ENCODE peak calls at places on chromosomes 1 and 21, in seven cellular contexts. One of them, this sample, is unnamed.

GRCh38 chr1:203691454-203691853 is 64.8 kb downstream of the ATP2B4 start:
- DNase-seq in body of pancreas: no peak
- DNase-seq in esophagus squamous epithelium: no peak
- DNase-seq in stomach: no peak
- DNase-seq in suprapubic skin: no peak
- DNase-seq in transverse colon: no peak
- DNase-seq in uterus: no peak
- DNase-seq in this sample: no peak

GRCh38 chr1:201538618-201539551 is at the start of gene NAV1:
- DNase-seq in body of pancreas: peak
- DNase-seq in esophagus squamous epithelium: no peak
- DNase-seq in stomach: peak
- DNase-seq in transverse colon: peak
- DNase-seq in suprapubic skin: peak
- DNase-seq in uterus: peak
- DNase-seq in this sample: peak

GRCh38 chr1:185652348-185652747 is 81.8 kb upstream of the HMCN1 start:
- DNase-seq in uterus: no peak
- DNase-seq in stomach: no peak
- DNase-seq in body of pancreas: no peak
- DNase-seq in suprapubic skin: no peak
- DNase-seq in transverse colon: no peak
- DNase-seq in esophagus squamous epithelium: no peak
- DNase-seq in this sample: no peak

GRCh38 chr1:243354511-243355153 is 98.8 kb downstream of the SDCCAG8 start:
- DNase-seq in stomach: no peak
- DNase-seq in esophagus squamous epithelium: no peak
- DNase-seq in body of pancreas: no peak
- DNase-seq in transverse colon: no peak
- DNase-seq in suprapubic skin: no peak
- DNase-seq in uterus: no peak
- DNase-seq in this sample: no peak

GRCh38 chr1:45824607-45825006 is 21.2 kb downstream of the MAST2 start:
- DNase-seq in uterus: no peak
- DNase-seq in stomach: no peak
- DNase-seq in transverse colon: no peak
- DNase-seq in suprapubic skin: no peak
- DNase-seq in esophagus squamous epithelium: no peak
- DNase-seq in body of pancreas: no peak
- DNase-seq in this sample: no peak

GRCh38 chr1:1155258-1155657 is 18.4 kb upstream of the TTLL10 start:
- DNase-seq in transverse colon: no peak
- DNase-seq in suprapubic skin: no peak
- DNase-seq in body of pancreas: no peak
- DNase-seq in esophagus squamous epithelium: no peak
- DNase-seq in stomach: no peak
- DNase-seq in uterus: no peak
- DNase-seq in this sample: no peak

GRCh38 chr1:15426492-15427279 is 11.6 kb upstream of the CTRC start:
- DNase-seq in esophagus squamous epithelium: no peak
- DNase-seq in uterus: peak
- DNase-seq in body of pancreas: peak
- DNase-seq in stomach: no peak
- DNase-seq in suprapubic skin: no peak
- DNase-seq in transverse colon: peak
- DNase-seq in this sample: no peak

GRCh38 chr1:89901957-89902669 is 81.3 kb downstream of the LRRC8D start:
- DNase-seq in uterus: no peak
- DNase-seq in transverse colon: no peak
- DNase-seq in esophagus squamous epithelium: no peak
- DNase-seq in stomach: no peak
- DNase-seq in body of pancreas: no peak
- DNase-seq in suprapubic skin: no peak
- DNase-seq in this sample: no peak

GRCh38 chr1:166164995-166165660 is 1.7 kb downstream of the FAM78B start:
- DNase-seq in suprapubic skin: no peak
- DNase-seq in transverse colon: peak
- DNase-seq in uterus: peak
- DNase-seq in esophagus squamous epithelium: no peak
- DNase-seq in stomach: peak
- DNase-seq in body of pancreas: peak
- DNase-seq in this sample: peak

GRCh38 chr21:16241500-16241963 is 511.8 kb downstream of the USP25 start:
- DNase-seq in esophagus squamous epithelium: no peak
- DNase-seq in stomach: no peak
- DNase-seq in suprapubic skin: no peak
- DNase-seq in body of pancreas: no peak
- DNase-seq in uterus: no peak
- DNase-seq in transverse colon: no peak
- DNase-seq in this sample: no peak

GRCh38 chr1:25917996-25918395 is 11.8 kb upstream of the STMN1 start:
- DNase-seq in transverse colon: no peak
- DNase-seq in body of pancreas: no peak
- DNase-seq in esophagus squamous epithelium: no peak
- DNase-seq in uterus: no peak
- DNase-seq in stomach: no peak
- DNase-seq in suprapubic skin: no peak
- DNase-seq in this sample: no peak

GRCh38 chr1:204370176-204370575 is 10.4 kb upstream of the PLEKHA6 start:
- DNase-seq in uterus: no peak
- DNase-seq in transverse colon: no peak
- DNase-seq in stomach: peak
- DNase-seq in esophagus squamous epithelium: no peak
- DNase-seq in suprapubic skin: no peak
- DNase-seq in body of pancreas: no peak
- DNase-seq in this sample: no peak

GRCh38 chr1:168467452-168467851 is 76.3 kb downstream of the XCL2 start:
- DNase-seq in uterus: no peak
- DNase-seq in suprapubic skin: no peak
- DNase-seq in esophagus squamous epithelium: no peak
- DNase-seq in transverse colon: no peak
- DNase-seq in stomach: no peak
- DNase-seq in body of pancreas: no peak
- DNase-seq in this sample: no peak

GRCh38 chr1:223667484-223668182 is 2.1 kb upstream of the CAPN8 start:
- DNase-seq in uterus: no peak
- DNase-seq in stomach: no peak
- DNase-seq in transverse colon: no peak
- DNase-seq in body of pancreas: no peak
- DNase-seq in suprapubic skin: no peak
- DNase-seq in esophagus squamous epithelium: no peak
- DNase-seq in this sample: no peak

GRCh38 chr1:203045821-203046594 is 19.7 kb downstream of the PPFIA4 start:
- DNase-seq in uterus: peak
- DNase-seq in body of pancreas: no peak
- DNase-seq in suprapubic skin: no peak
- DNase-seq in esophagus squamous epithelium: no peak
- DNase-seq in transverse colon: no peak
- DNase-seq in stomach: no peak
- DNase-seq in this sample: no peak

GRCh38 chr1:196180847-196181593 is 427.2 kb downstream of the KCNT2 start:
- DNase-seq in stomach: no peak
- DNase-seq in body of pancreas: no peak
- DNase-seq in transverse colon: no peak
- DNase-seq in suprapubic skin: no peak
- DNase-seq in uterus: no peak
- DNase-seq in esophagus squamous epithelium: no peak
- DNase-seq in this sample: no peak

GRCh38 chr1:171716620-171717019 is 25.2 kb downstream of the VAMP4 start:
- DNase-seq in body of pancreas: no peak
- DNase-seq in transverse colon: no peak
- DNase-seq in suprapubic skin: no peak
- DNase-seq in stomach: no peak
- DNase-seq in uterus: no peak
- DNase-seq in esophagus squamous epithelium: no peak
- DNase-seq in this sample: no peak

GRCh38 chr1:116255486-116255885 is 117.6 kb upstream of the ATP1A1 start:
- DNase-seq in uterus: no peak
- DNase-seq in suprapubic skin: no peak
- DNase-seq in transverse colon: no peak
- DNase-seq in esophagus squamous epithelium: no peak
- DNase-seq in stomach: no peak
- DNase-seq in body of pancreas: no peak
- DNase-seq in this sample: no peak

GRCh38 chr21:17270234-17270633 is 242.6 kb upstream of the CXADR start:
- DNase-seq in uterus: peak
- DNase-seq in body of pancreas: no peak
- DNase-seq in esophagus squamous epithelium: no peak
- DNase-seq in stomach: no peak
- DNase-seq in transverse colon: no peak
- DNase-seq in suprapubic skin: no peak
- DNase-seq in this sample: no peak

GRCh38 chr1:43688594-43689000 is 18.7 kb upstream of the ST3GAL3 start:
- DNase-seq in suprapubic skin: no peak
- DNase-seq in body of pancreas: no peak
- DNase-seq in stomach: no peak
- DNase-seq in esophagus squamous epithelium: no peak
- DNase-seq in uterus: no peak
- DNase-seq in transverse colon: no peak
- DNase-seq in this sample: no peak

GRCh38 chr1:30378991-30379581 is 344.3 kb downstream of the MATN1 start:
- DNase-seq in suprapubic skin: peak
- DNase-seq in stomach: peak
- DNase-seq in body of pancreas: no peak
- DNase-seq in esophagus squamous epithelium: no peak
- DNase-seq in transverse colon: no peak
- DNase-seq in uterus: peak
- DNase-seq in this sample: no peak

GRCh38 chr1:113809651-113810602 is 2.3 kb downstream of the RSBN1 start:
- DNase-seq in transverse colon: peak
- DNase-seq in suprapubic skin: no peak
- DNase-seq in stomach: no peak
- DNase-seq in body of pancreas: no peak
- DNase-seq in esophagus squamous epithelium: no peak
- DNase-seq in uterus: no peak
- DNase-seq in this sample: no peak

GRCh38 chr1:74205236-74205635 is 7.2 kb downstream of the FPGT start:
- DNase-seq in body of pancreas: no peak
- DNase-seq in stomach: no peak
- DNase-seq in uterus: no peak
- DNase-seq in suprapubic skin: no peak
- DNase-seq in esophagus squamous epithelium: no peak
- DNase-seq in transverse colon: no peak
- DNase-seq in this sample: no peak

GRCh38 chr1:42940851-42941639 is 17.6 kb downstream of the SLC2A1 start:
- DNase-seq in esophagus squamous epithelium: no peak
- DNase-seq in transverse colon: no peak
- DNase-seq in uterus: no peak
- DNase-seq in body of pancreas: no peak
- DNase-seq in suprapubic skin: no peak
- DNase-seq in stomach: no peak
- DNase-seq in this sample: no peak

GRCh38 chr1:156602557-156602993 is 1.3 kb upstream of the GPATCH4 start:
- DNase-seq in body of pancreas: no peak
- DNase-seq in suprapubic skin: no peak
- DNase-seq in transverse colon: no peak
- DNase-seq in esophagus squamous epithelium: no peak
- DNase-seq in uterus: no peak
- DNase-seq in stomach: no peak
- DNase-seq in this sample: no peak

GRCh38 chr1:217769768-217770167 is 138.6 kb downstream of the SPATA17 start:
- DNase-seq in stomach: no peak
- DNase-seq in uterus: no peak
- DNase-seq in body of pancreas: no peak
- DNase-seq in transverse colon: no peak
- DNase-seq in suprapubic skin: no peak
- DNase-seq in esophagus squamous epithelium: no peak
- DNase-seq in this sample: no peak

GRCh38 chr1:59856725-59857338 is 42.1 kb downstream of the HOOK1 start:
- DNase-seq in transverse colon: peak
- DNase-seq in esophagus squamous epithelium: no peak
- DNase-seq in suprapubic skin: no peak
- DNase-seq in body of pancreas: peak
- DNase-seq in uterus: no peak
- DNase-seq in stomach: peak
- DNase-seq in this sample: no peak

DNA sequence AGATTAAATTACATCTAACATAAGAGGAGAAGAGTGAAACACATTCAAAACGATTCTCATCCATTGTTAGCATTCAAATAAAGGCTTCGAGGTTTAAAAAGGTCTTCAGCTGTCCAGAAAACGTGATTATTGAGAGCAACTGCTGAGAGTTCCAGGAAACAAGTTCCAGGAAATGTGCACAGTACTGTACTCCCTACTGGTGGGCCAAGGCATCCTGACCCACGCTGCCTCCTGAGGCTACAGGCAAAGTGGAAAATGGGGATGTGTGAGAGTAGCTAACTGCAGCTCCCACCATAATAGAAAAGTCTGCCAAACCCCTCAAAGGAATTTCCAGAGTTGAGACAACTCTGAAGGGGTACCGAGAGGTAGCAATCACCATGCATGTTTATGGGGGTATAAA is 2.0 kb downstream of the VAV3 start:
- DNase-seq in stomach: no peak
- DNase-seq in uterus: no peak
- DNase-seq in transverse colon: no peak
- DNase-seq in suprapubic skin: no peak
- DNase-seq in body of pancreas: no peak
- DNase-seq in esophagus squamous epithelium: no peak
- DNase-seq in this sample: no peak
- H3K4me3 ChIP-seq in stomach: peak
- H3K4me3 ChIP-seq in uterus: no peak
- H3K4me3 ChIP-seq in transverse colon: no peak
- H3K4me3 ChIP-seq in suprapubic skin: peak
- H3K4me3 ChIP-seq in body of pancreas: no peak
- H3K4me3 ChIP-seq in esophagus squamous epithelium: no peak
- H3K4me3 ChIP-seq in this sample: peak

DNA sequence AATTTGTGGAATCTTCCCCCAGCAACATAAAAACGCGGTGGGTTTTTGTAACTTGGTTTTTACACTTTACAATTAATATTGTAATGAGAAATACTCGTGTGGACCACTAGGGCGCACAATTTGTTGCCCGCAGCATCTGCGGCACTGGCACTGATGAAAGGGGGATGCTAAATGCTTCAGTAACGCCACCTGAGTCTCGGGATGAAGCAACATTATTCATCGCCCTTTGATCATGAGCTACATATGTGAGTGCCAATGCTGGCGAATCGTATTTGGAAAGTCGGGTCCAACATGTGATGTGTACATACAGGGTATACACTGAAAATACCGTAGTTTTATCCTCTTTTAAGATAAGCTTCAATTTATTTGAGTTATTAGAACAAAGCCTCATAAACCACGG is 34.2 kb upstream of the COX20 start:
- DNase-seq in stomach: peak
- DNase-seq in transverse colon: peak
- DNase-seq in suprapubic skin: peak
- DNase-seq in body of pancreas: peak
- DNase-seq in esophagus squamous epithelium: no peak
- DNase-seq in uterus: no peak
- DNase-seq in this sample: peak
- TF ChIP-seq CTCF in stomach: peak
- TF ChIP-seq CTCF in transverse colon: peak
- TF ChIP-seq CTCF in suprapubic skin: peak
- TF ChIP-seq CTCF in body of pancreas: peak
- TF ChIP-seq CTCF in esophagus squamous epithelium: peak
- TF ChIP-seq CTCF in uterus: peak
- TF ChIP-seq CTCF in this sample: peak

GRCh38 chr1:6613361-6614018 is at the start of gene PHF13:
- DNase-seq in stomach: peak
- DNase-seq in esophagus squamous epithelium: peak
- DNase-seq in body of pancreas: peak
- DNase-seq in uterus: peak
- DNase-seq in transverse colon: peak
- DNase-seq in suprapubic skin: peak
- DNase-seq in this sample: peak
- TF ChIP-seq POLR2A in stomach: no peak
- TF ChIP-seq POLR2A in esophagus squamous epithelium: no peak
- TF ChIP-seq POLR2A in body of pancreas: no peak
- TF ChIP-seq POLR2A in uterus: peak
- TF ChIP-seq POLR2A in transverse colon: peak
- TF ChIP-seq POLR2A in suprapubic skin: no peak
- TF ChIP-seq POLR2A in this sample: no peak

GRCh38 chr1:179295356-179295755 is 1.8 kb downstream of the SOAT1 start:
- DNase-seq in esophagus squamous epithelium: no peak
- DNase-seq in uterus: no peak
- DNase-seq in stomach: no peak
- DNase-seq in body of pancreas: no peak
- DNase-seq in suprapubic skin: no peak
- DNase-seq in transverse colon: no peak
- DNase-seq in this sample: no peak
- H3K4me3 ChIP-seq in esophagus squamous epithelium: no peak
- H3K4me3 ChIP-seq in uterus: peak
- H3K4me3 ChIP-seq in stomach: peak
- H3K4me3 ChIP-seq in body of pancreas: no peak
- H3K4me3 ChIP-seq in suprapubic skin: no peak
- H3K4me3 ChIP-seq in transverse colon: no peak
- H3K4me3 ChIP-seq in this sample: no peak